ENCODE peak calls at places on chromosomes 13 and 19, in four cellular contexts. T is germinal center; G is stimulated activated CD4-positive, alpha-beta T cell treated with anti-CD3 and anti-CD28 coated beads, Interleukin-4, amount 100 ng/mL, for 1 hour; B is foreskin melanocyte. M is an unnamed sample.

GRCh38 chr13:93690139-93690538 is 463.5 kb downstream of the GPC6 start:
- DNase-seq in G (no peak), B (no peak), T (no peak), M (no peak)

GRCh38 chr19:47111081-47111589 is 2.4 kb downstream of the ZC3H4 start:
- DNase-seq in T (peak; percentile 44), G (peak; percentile 47), B (no peak), M (no peak)

GRCh38 chr13:100125946-100126345 is 37.1 kb downstream of the PCCA start:
- DNase-seq in B (no peak), T (no peak), G (no peak), M (no peak)

GRCh38 chr19:12779162-12779993 is 4.0 kb upstream of the HOOK2 start:
- DNase-seq in T (no peak), B (no peak), G (no peak), M (no peak)

GRCh38 chr19:18741566-18742121 is 49.5 kb downstream of the COMP start:
- DNase-seq in B (no peak), T (no peak), G (no peak), M (no peak)

GRCh38 chr13:113759525-113760137 is 605 bp downstream of the TMEM255B start:
- DNase-seq in B (no peak), T (no peak), G (no peak), M (no peak)

GRCh38 chr19:45133661-45134060 is 27.1 kb downstream of the NKPD1 start:
- DNase-seq in G (no peak), T (no peak), B (peak; percentile 91), M (no peak)

GRCh38 chr13:27918918-27919255 is 913 bp upstream of the PDX1 start:
- DNase-seq in G (no peak), B (no peak), T (no peak), M (no peak)

GRCh38 chr13:24209138-24209537 is 48.6 kb downstream of the SPATA13 start:
- DNase-seq in B (no peak), T (no peak), G (no peak), M (no peak)

GRCh38 chr19:55408320-55408836 is 790 bp upstream of the UBE2S start:
- DNase-seq in B (no peak), G (no peak), T (no peak), M (no peak)

GRCh38 chr19:2790557-2791271 is 5.4 kb downstream of the THOP1 start:
- DNase-seq in B (no peak), T (no peak), G (no peak), M (no peak)

GRCh38 chr13:104750377-104750776 is 1684.2 kb upstream of the SLC10A2 start:
- DNase-seq in G (no peak), B (no peak), T (no peak), M (no peak)

GRCh38 chr19:41588497-41589209 is 12.7 kb downstream of the CEACAM21 start:
- DNase-seq in T (peak; percentile 26), B (no peak), G (peak; percentile 16), M (peak; percentile 32)

GRCh38 chr13:99320693-99321481 is 13.7 kb upstream of the GPR183 start:
- DNase-seq in B (peak; percentile 50), G (no peak), T (no peak), M (no peak)

GRCh38 chr19:40759352-40759751 is 8.3 kb downstream of the SNRPA start:
- DNase-seq in B (no peak), T (no peak), G (no peak), M (no peak)

GRCh38 chr13:70189981-70190380 is 81.7 kb upstream of the KLHL1 start:
- DNase-seq in B (no peak), T (no peak), G (no peak), M (no peak)

GRCh38 chr19:7242601-7243258 is 51.5 kb downstream of the INSR start:
- DNase-seq in T (peak; percentile 20), G (no peak), B (peak; percentile 74), M (no peak)

GRCh38 chr13:37681295-37682032 is 82.9 kb upstream of the POSTN start:
- DNase-seq in G (no peak), B (no peak), T (no peak), M (no peak)

GRCh38 chr13:111881700-111882099 is 185.2 kb upstream of the SOX1 start:
- DNase-seq in B (no peak), T (no peak), G (no peak), M (no peak)

GRCh38 chr13:112752711-112753541 is 63.1 kb downstream of the ATP11A start:
- DNase-seq in B (no peak), T (no peak), G (no peak), M (no peak)

GRCh38 chr13:36829753-36830152 is 10.7 kb downstream of the RFXAP start:
- DNase-seq in G (no peak), T (no peak), B (no peak), M (no peak)

GRCh38 chr13:100673831-100674362 is 698 bp downstream of the TMTC4 start:
- DNase-seq in T (peak; percentile 46), B (peak; percentile 75), G (peak; percentile 33), M (peak; percentile 29)

GRCh38 chr13:113021391-113021790 is 52.4 kb downstream of the MCF2L start:
- DNase-seq in B (no peak), G (no peak), T (no peak), M (no peak)

GRCh38 chr19:48731452-48731851 is 9.0 kb downstream of the RASIP1 start:
- DNase-seq in B (no peak), T (no peak), G (no peak), M (no peak)

GRCh38 chr13:44573790-44574465 is 2.2 kb downstream of the TSC22D1 start:
- DNase-seq in G (no peak), T (peak; percentile 12), B (peak; percentile 60), M (peak; percentile 44)

GRCh38 chr19:28889941-28890645 is 322.9 kb downstream of the UQCRFS1 start:
- DNase-seq in T (no peak), G (no peak), B (peak; percentile 62), M (no peak)

GRCh38 chr19:37932985-37933953 is 26.3 kb downstream of the SIPA1L3 start:
- DNase-seq in B (no peak), T (no peak), G (no peak), M (no peak)

GRCh38 chr19:8261347-8261746 is 46.8 kb downstream of the CD320 start:
- DNase-seq in G (no peak), B (no peak), T (no peak), M (no peak)

GRCh38 chr19:33312065-33312464 is 9.7 kb upstream of the CEBPA start:
- DNase-seq in G (no peak), T (no peak), B (no peak), M (no peak)

GRCh38 chr19:1754651-1755466 is 1.6 kb downstream of the ONECUT3 start:
- DNase-seq in G (no peak), T (no peak), B (no peak), M (peak; percentile 61)

GRCh38 chr13:99059498-99060070 is 81.7 kb upstream of the DOCK9 start:
- DNase-seq in T (no peak), G (no peak), B (no peak), M (no peak)

GRCh38 chr19:31639306-31639705 is 290.1 kb upstream of the TSHZ3 start:
- DNase-seq in G (no peak), B (no peak), T (no peak), M (no peak)

GRCh38 chr13:34933349-34933748 is 8.7 kb upstream of the NBEA start:
- DNase-seq in T (no peak), G (no peak), B (no peak), M (no peak)

GRCh38 chr19:3028305-3029069 is 593 bp downstream of the TLE2 start:
- DNase-seq in B (no peak), G (no peak), T (no peak), M (no peak)

GRCh38 chr13:42110410-42111155 is 62.1 kb downstream of the DGKH start:
- DNase-seq in T (peak; percentile 41), G (peak; percentile 4), B (peak; percentile 78), M (peak; percentile 24)

GRCh38 chr19:46913852-46914430 is 53.1 kb downstream of the ARHGAP35 start:
- DNase-seq in T (no peak), B (no peak), G (no peak), M (peak; percentile 57)

GRCh38 chr13:19173752-19174151 is 7.9 kb downstream of the TUBA3C start:
- DNase-seq in B (no peak), G (no peak), T (no peak), M (no peak)

GRCh38 chr13:112443191-112444000 is 67.2 kb downstream of the SPACA7 start:
- DNase-seq in G (no peak), B (no peak), T (no peak), M (peak; percentile 23)

GRCh38 chr19:13055213-13056051 is 47.2 kb downstream of the LYL1 start:
- DNase-seq in T (no peak), G (no peak), B (no peak), M (no peak)